ENCODE peak calls at places on chromosome 19, in six cellular contexts. V, L, W, O, K and Z are unnamed samples.

GRCh38 chr19:14495678-14496028 is 274 bp downstream of the GIPC1 start:
- DNase-seq in V (no peak), L (peak), W (no peak), O (no peak), K (no peak), Z (no peak)

GRCh38 chr19:294341-294818 is 3.2 kb upstream of the PLPP2 start:
- DNase-seq in V (no peak), L (peak), W (peak), O (peak), K (no peak), Z (peak)

GRCh38 chr19:53874384-53874995 is 6.8 kb downstream of the MYADM start:
- DNase-seq in V (no peak), L (no peak), W (no peak), O (no peak), K (no peak), Z (no peak)

GRCh38 chr19:11321206-11322126 is 18.0 kb downstream of the RAB3D start:
- DNase-seq in V (no peak), L (no peak), W (no peak), O (no peak), K (no peak), Z (no peak)

GRCh38 chr19:12985049-12985776 is 10.1 kb upstream of the NFIX start:
- DNase-seq in V (no peak), L (peak), W (peak), O (peak), K (no peak), Z (peak)

GRCh38 chr19:10848208-10848843 is at the start of gene C19orf38:
- DNase-seq in V (no peak), L (no peak), W (no peak), O (no peak), K (no peak), Z (no peak)

GRCh38 chr19:17450264-17451075 is 2.0 kb upstream of the TMEM221 start:
- DNase-seq in V (no peak), L (no peak), W (no peak), O (no peak), K (no peak), Z (no peak)

GRCh38 chr19:56191115-56191514 is 6.5 kb downstream of the ZSCAN5B start:
- DNase-seq in V (no peak), L (no peak), W (no peak), O (no peak), K (no peak), Z (no peak)

GRCh38 chr19:18119243-18120105 is 21.9 kb downstream of the MAST3 start:
- DNase-seq in V (no peak), L (no peak), W (no peak), O (no peak), K (no peak), Z (no peak)

GRCh38 chr19:1556639-1557070 is 11.5 kb downstream of the MEX3D start:
- DNase-seq in V (no peak), L (no peak), W (no peak), O (no peak), K (no peak), Z (no peak)

GRCh38 chr19:53884256-53884655 is 2.3 kb downstream of the PRKCG start:
- DNase-seq in V (no peak), L (no peak), W (no peak), O (no peak), K (no peak), Z (no peak)

GRCh38 chr19:3682741-3683404 is 17.4 kb downstream of the PIP5K1C start:
- DNase-seq in V (no peak), L (no peak), W (peak), O (no peak), K (no peak), Z (no peak)

GRCh38 chr19:15251010-15251748 is 18.9 kb upstream of the EPHX3 start:
- DNase-seq in V (no peak), L (peak), W (peak), O (no peak), K (no peak), Z (peak)

GRCh38 chr19:24159707-24160106 is 72.7 kb downstream of the ZNF254 start:
- DNase-seq in V (no peak), L (no peak), W (no peak), O (no peak), K (no peak), Z (peak)

GRCh38 chr19:11356074-11356397 is 804 bp downstream of the PLPPR2 start:
- DNase-seq in V (no peak), L (no peak), W (no peak), O (no peak), K (no peak), Z (no peak)

GRCh38 chr19:7953060-7953459 is 9.6 kb upstream of the TIMM44 start:
- DNase-seq in V (no peak), L (peak), W (peak), O (no peak), K (no peak), Z (peak)

GRCh38 chr19:54684537-54684936 is 21.8 kb downstream of the LILRB4 start:
- DNase-seq in V (no peak), L (no peak), W (peak), O (no peak), K (no peak), Z (peak)

GRCh38 chr19:33388231-33388816 is 14.8 kb downstream of the CEBPG start:
- DNase-seq in V (no peak), L (peak), W (no peak), O (peak), K (no peak), Z (no peak)

GRCh38 chr19:55688422-55689218 is 13.6 kb downstream of the EPN1 start:
- DNase-seq in V (no peak), L (no peak), W (no peak), O (no peak), K (no peak), Z (no peak)

GRCh38 chr19:47239610-47240296 is 8.8 kb upstream of the BBC3 start:
- DNase-seq in V (peak), L (peak), W (peak), O (peak), K (peak), Z (peak)

GRCh38 chr19:16016226-16017137 is 59.8 kb upstream of the TPM4 start:
- DNase-seq in V (no peak), L (no peak), W (no peak), O (no peak), K (no peak), Z (no peak)

GRCh38 chr19:7947939-7948338 is 4.5 kb upstream of the TIMM44 start:
- DNase-seq in V (no peak), L (no peak), W (no peak), O (no peak), K (no peak), Z (no peak)

GRCh38 chr19:10122066-10122465 is 2.4 kb upstream of the EIF3G start:
- DNase-seq in V (no peak), L (peak), W (peak), O (no peak), K (no peak), Z (peak)

GRCh38 chr19:6229216-6229913 is 50.4 kb downstream of the MLLT1 start:
- DNase-seq in V (no peak), L (no peak), W (no peak), O (no peak), K (no peak), Z (no peak)

GRCh38 chr19:56681702-56682101 is 10.1 kb upstream of the ZNF835 start:
- DNase-seq in V (no peak), L (no peak), W (no peak), O (no peak), K (no peak), Z (no peak)

GRCh38 chr19:10808937-10809655 is 26.9 kb downstream of the TMED1 start:
- DNase-seq in V (no peak), L (no peak), W (peak), O (no peak), K (no peak), Z (peak)

GRCh38 chr19:1882089-1882785 is 3.1 kb downstream of the ABHD17A start:
- DNase-seq in V (no peak), L (no peak), W (no peak), O (peak), K (peak), Z (no peak)

GRCh38 chr19:2053601-2054389 is 2.8 kb upstream of the MKNK2 start:
- DNase-seq in V (no peak), L (no peak), W (no peak), O (no peak), K (no peak), Z (no peak)

GRCh38 chr19:13839938-13840750 is 36.8 kb upstream of the NANOS3 start:
- DNase-seq in V (no peak), L (peak), W (peak), O (no peak), K (peak), Z (peak)